ENCODE peak calls at places on chromosomes 5 and 9, in six cellular contexts. I is naive B cell, V is activated gamma-delta T cell, Q is neuronal stem cell, H is NCI-H748 treated with DMSO at 0.1 percent for 48 hours, P is NCI-H2081. B is an unnamed sample.

GRCh38 chr9:15146121-15146820 is 160.7 kb downstream of the TTC39B start:
- DNase-seq in V (no peak), I (no peak), Q (peak), H (peak), P (peak), B (no peak)

GRCh38 chr9:109478204-109478563 is 19.9 kb downstream of the PTPN3 start:
- DNase-seq in P (no peak), I (no peak), V (no peak), H (no peak), Q (no peak), B (no peak)

GRCh38 chr5:91283899-91284298 is 99.2 kb downstream of the ARRDC3 start:
- DNase-seq in P (no peak), H (no peak), I (no peak), Q (no peak), V (no peak), B (no peak)

GRCh38 chr5:147918101-147918500 is 11.8 kb upstream of the C5orf46 start:
- DNase-seq in P (no peak), H (no peak), V (no peak), Q (no peak), I (no peak), B (no peak)

GRCh38 chr5:80249876-80250275 is 6.0 kb downstream of the SERINC5 start:
- DNase-seq in Q (no peak), V (no peak), H (no peak), I (no peak), P (no peak), B (no peak)

GRCh38 chr9:124030969-124031451 is 19.4 kb downstream of the LHX2 start:
- DNase-seq in I (no peak), Q (no peak), V (no peak), P (no peak), H (no peak), B (no peak)

GRCh38 chr9:101369286-101369685 is 15.5 kb downstream of the BAAT start:
- DNase-seq in H (no peak), Q (no peak), I (no peak), V (no peak), P (no peak), B (no peak)

GRCh38 chr9:20941177-20941690 is 90.2 kb downstream of the HACD4 start:
- DNase-seq in H (peak), Q (peak), V (no peak), I (peak), P (peak), B (peak)

GRCh38 chr9:74562611-74563010 is 65.5 kb downstream of the RORB start:
- DNase-seq in Q (no peak), V (no peak), I (no peak), P (no peak), H (no peak), B (no peak)

GRCh38 chr5:143896981-143897380 is 85.0 kb downstream of the HMHB1 start:
- DNase-seq in V (no peak), I (no peak), H (no peak), P (no peak), Q (no peak), B (no peak)

GRCh38 chr9:134534661-134535080 is 106.9 kb upstream of the COL5A1 start:
- DNase-seq in I (no peak), Q (no peak), P (no peak), V (no peak), H (no peak), B (no peak)

GRCh38 chr9:89740722-89741121 is 135.9 kb downstream of the GADD45G start:
- DNase-seq in P (no peak), H (no peak), I (peak), V (no peak), Q (no peak), B (no peak)

GRCh38 chr9:110081395-110081794 is 126.6 kb downstream of the C9orf152 start:
- DNase-seq in P (no peak), I (no peak), Q (no peak), V (no peak), H (no peak), B (no peak)

GRCh38 chr9:134644715-134645606 is 3.4 kb downstream of the COL5A1 start:
- DNase-seq in Q (no peak), V (no peak), H (no peak), I (no peak), P (no peak), B (no peak)

GRCh38 chr5:43008369-43009158 is 31.6 kb downstream of the ANXA2R start:
- DNase-seq in H (peak), V (peak), P (peak), I (peak), Q (no peak), B (no peak)

GRCh38 chr9:83106772-83107171 is 43.8 kb upstream of the RASEF start:
- DNase-seq in P (no peak), Q (no peak), H (no peak), I (no peak), V (no peak), B (no peak)

GRCh38 chr5:77420940-77421339 is 71.2 kb downstream of the WDR41 start:
- DNase-seq in H (no peak), P (no peak), Q (no peak), V (no peak), I (no peak), B (no peak)

GRCh38 chr5:10319202-10319851 is 11.6 kb upstream of the CMBL start:
- DNase-seq in I (no peak), H (no peak), Q (no peak), P (no peak), V (no peak), B (no peak)

GRCh38 chr5:138656916-138657315 is 81.7 kb upstream of the HSPA9 start:
- DNase-seq in H (no peak), V (no peak), Q (no peak), I (no peak), P (no peak), B (no peak)

GRCh38 chr9:120892177-120892747 is 15.3 kb upstream of the PHF19 start:
- DNase-seq in I (no peak), V (no peak), H (no peak), P (no peak), Q (no peak), B (no peak)

GRCh38 chr9:65444943-65445342 is 159.9 kb upstream of the FOXD4L5 start:
- DNase-seq in H (no peak), P (no peak), I (no peak), Q (no peak), V (no peak), B (no peak)

GRCh38 chr5:172839669-172840068 is 5.6 kb downstream of the ERGIC1 start:
- DNase-seq in H (no peak), I (no peak), P (no peak), Q (no peak), V (no peak), B (no peak)

GRCh38 chr5:138077064-138077696 is 6.7 kb upstream of the WNT8A start:
- DNase-seq in Q (peak), V (no peak), P (peak), I (peak), H (peak), B (peak)

GRCh38 chr9:69223605-69224004 is 49.5 kb downstream of the TJP2 start:
- DNase-seq in H (peak), I (no peak), P (peak), Q (peak), V (no peak), B (peak)

GRCh38 chr5:172078726-172079345 is 72.4 kb upstream of the FBXW11 start:
- DNase-seq in I (no peak), V (no peak), P (no peak), Q (no peak), H (no peak), B (no peak)

GRCh38 chr9:116355153-116355827 is 201.7 kb downstream of the PAPPA start:
- DNase-seq in Q (no peak), I (no peak), H (no peak), P (peak), V (no peak), B (no peak)

GRCh38 chr5:180118391-180118791 is 46.8 kb upstream of the RNF130 start:
- DNase-seq in Q (no peak), V (no peak), I (no peak), H (no peak), P (no peak), B (no peak)

GRCh38 chr5:159571501-159572244 is 241.4 kb upstream of the IL12B start:
- DNase-seq in H (peak), I (no peak), P (peak), V (no peak), Q (no peak), B (no peak)

GRCh38 chr5:33321026-33321425 is 119.7 kb upstream of the TARS1 start:
- DNase-seq in Q (no peak), V (no peak), H (no peak), P (no peak), I (no peak), B (no peak)

GRCh38 chr5:142740474-142740873 is 29.7 kb upstream of the ARHGAP26 start:
- DNase-seq in H (no peak), Q (no peak), I (no peak), V (no peak), P (no peak), B (no peak)

GRCh38 chr9:70042461-70043215 is 1.0 kb upstream of the MAMDC2 start:
- DNase-seq in V (no peak), I (no peak), P (no peak), Q (no peak), H (no peak), B (no peak)

GRCh38 chr5:172420215-172420934 is 34.0 kb downstream of the SH3PXD2B start:
- DNase-seq in I (no peak), H (no peak), Q (no peak), P (no peak), V (no peak), B (no peak)

GRCh38 chr9:106868096-106868495 is 5.1 kb downstream of the ZNF462 start:
- DNase-seq in Q (no peak), V (no peak), H (no peak), I (no peak), P (no peak), B (no peak)

GRCh38 chr5:100802188-100802587 is 100.9 kb downstream of the ST8SIA4 start:
- DNase-seq in Q (no peak), I (no peak), H (no peak), P (no peak), V (no peak), B (no peak)

GRCh38 chr5:51983161-51983560 is 599.9 kb downstream of the ISL1 start:
- DNase-seq in V (no peak), H (peak), P (peak), Q (no peak), I (no peak), B (no peak)

GRCh38 chr5:34791761-34792244 is 47.2 kb upstream of the TTC23L start:
- DNase-seq in H (no peak), I (no peak), Q (no peak), P (no peak), V (no peak), B (no peak)

GRCh38 chr5:128109138-128109537 is 25.6 kb downstream of the SLC12A2 start:
- DNase-seq in H (no peak), I (no peak), P (no peak), V (no peak), Q (no peak), B (no peak)

GRCh38 chr9:85431396-85432102 is 310.2 kb downstream of the AGTPBP1 start:
- DNase-seq in V (no peak), I (no peak), Q (no peak), P (peak), H (peak), B (no peak)

GRCh38 chr9:89641980-89642379 is 37.2 kb downstream of the GADD45G start:
- DNase-seq in Q (no peak), H (no peak), V (no peak), I (no peak), P (no peak), B (no peak)

B was measured in HEK293T.